ENCODE peak calls at places on chromosomes 16 and 17, in eight cellular contexts. E is activated CD4-positive, CD25-positive, alpha-beta regulatory T cell; H is hepatic stellate cell; W is iPS-NIHi11; Q is NCI-H2081; A is lung; K is activated T-cell treated with anti-CD3 and anti-CD28 coated beads for 1 hour; J is stimulated activated CD8-positive, alpha-beta memory T cell treated with anti-CD3 and anti-CD28 coated beads, Interleukin-12 subunit alpha, Interleukin-12 subunit beta, amount 100 ng/mL, for 4 hours. F is an unnamed sample.

GRCh38 chr16:626787-627457 is 3.9 kb upstream of the WFIKKN1 start:
- DNase-seq in Q (no peak), J (no peak), K (no peak), E (no peak), H (peak), W (no peak), A (peak), F (peak)

GRCh38 chr17:46841561-46842379 is 9.6 kb upstream of the WNT9B start:
- DNase-seq in K (no peak), J (no peak), W (peak), H (no peak), Q (no peak), E (no peak), A (no peak), F (peak)

GRCh38 chr17:76831316-76831715 is 36.9 kb upstream of the MGAT5B start:
- DNase-seq in A (no peak), J (no peak), E (no peak), K (no peak), H (no peak), Q (peak), W (no peak), F (no peak)

GRCh38 chr17:39663340-39663687 is 1.8 kb upstream of the TCAP start:
- DNase-seq in H (no peak), A (no peak), J (no peak), W (peak), Q (no peak), K (no peak), E (no peak), F (no peak)

GRCh38 chr17:63634163-63634562 is 11.9 kb downstream of the MAP3K3 start:
- DNase-seq in E (no peak), Q (no peak), A (no peak), K (no peak), W (no peak), J (no peak), H (no peak), F (no peak)

GRCh38 chr17:81398170-81398854 is 3.1 kb downstream of the BAHCC1 start:
- DNase-seq in A (no peak), Q (no peak), E (no peak), K (no peak), J (no peak), H (peak), W (no peak), F (no peak)

GRCh38 chr17:43360376-43360738 is 38.4 kb upstream of the ARL4D start:
- DNase-seq in K (peak), W (no peak), J (peak), Q (peak), H (peak), A (no peak), E (no peak), F (peak)

GRCh38 chr16:48517493-48517892 is 92.5 kb downstream of the N4BP1 start:
- DNase-seq in Q (no peak), W (no peak), E (no peak), H (no peak), A (no peak), K (no peak), J (no peak), F (no peak)

GRCh38 chr16:19884611-19885455 is at the start of gene GPRC5B:
- DNase-seq in H (peak), A (no peak), E (peak), Q (peak), W (peak), K (peak), J (peak), F (peak)

GRCh38 chr16:50425648-50426047 is 56.9 kb upstream of the BRD7 start:
- DNase-seq in E (no peak), Q (no peak), A (no peak), W (no peak), K (no peak), H (no peak), J (no peak), F (no peak)

GRCh38 chr16:11632455-11632921 is 35.8 kb upstream of the SNN start:
- DNase-seq in H (peak), E (no peak), A (no peak), W (no peak), J (no peak), K (no peak), Q (no peak), F (peak)

GRCh38 chr16:7765079-7765550 is 432.5 kb downstream of the RBFOX1 start:
- DNase-seq in H (no peak), Q (no peak), W (peak), J (no peak), E (no peak), A (no peak), K (no peak), F (no peak)

GRCh38 chr16:27993587-27993986 is 69.9 kb downstream of the GSG1L start:
- DNase-seq in A (no peak), J (no peak), Q (no peak), E (no peak), W (no peak), K (no peak), H (no peak), F (no peak)

GRCh38 chr17:72995008-72995656 is 97.4 kb downstream of the SLC39A11 start:
- DNase-seq in Q (no peak), J (no peak), A (no peak), H (no peak), E (no peak), W (no peak), K (no peak), F (no peak)

GRCh38 chr17:31842416-31843381 is 16.3 kb downstream of the COPRS start:
- DNase-seq in J (peak), Q (peak), A (peak), H (peak), W (peak), K (peak), E (peak), F (peak)

GRCh38 chr17:54813896-54814295 is 86.8 kb upstream of the TOM1L1 start:
- DNase-seq in W (no peak), H (no peak), Q (no peak), E (no peak), K (no peak), A (no peak), J (no peak), F (no peak)

GRCh38 chr17:56595831-56596740 is 2.6 kb downstream of the NOG start:
- DNase-seq in A (no peak), J (no peak), H (no peak), K (no peak), E (no peak), Q (no peak), W (peak), F (peak)

GRCh38 chr17:7260601-7261376 is 1.5 kb downstream of the CLDN7 start:
- DNase-seq in K (no peak), A (peak), W (peak), J (peak), H (peak), E (no peak), Q (peak), F (peak)

GRCh38 chr17:63361182-63361581 is 84.9 kb downstream of the CYB561 start:
- DNase-seq in J (no peak), K (no peak), H (no peak), Q (no peak), W (no peak), E (no peak), A (no peak), F (no peak)

GRCh38 chr17:20053343-20053964 is 44.3 kb downstream of the SPECC1 start:
- DNase-seq in K (no peak), E (no peak), Q (no peak), J (no peak), H (no peak), A (no peak), W (no peak), F (no peak)

GRCh38 chr17:17289091-17289490 is 8.0 kb upstream of the COPS3 start:
- DNase-seq in H (no peak), J (no peak), A (no peak), K (no peak), W (no peak), Q (no peak), E (no peak), F (no peak)

GRCh38 chr16:75534560-75535205 is 1.2 kb downstream of the CHST5 start:
- DNase-seq in J (no peak), K (no peak), A (no peak), Q (no peak), E (no peak), W (no peak), H (no peak), F (no peak)

GRCh38 chr17:13843862-13844640 is 225.3 kb upstream of the COX10 start:
- DNase-seq in W (no peak), K (no peak), J (no peak), A (no peak), Q (no peak), H (no peak), E (no peak), F (no peak)

GRCh38 chr17:45334231-45334630 is 17.4 kb upstream of the MAP3K14 start:
- DNase-seq in Q (peak), A (no peak), J (no peak), H (no peak), W (peak), K (no peak), E (no peak), F (no peak)

GRCh38 chr17:3569534-3570137 is 12.0 kb upstream of the TRPV3 start:
- DNase-seq in K (no peak), A (no peak), H (no peak), J (no peak), Q (no peak), W (no peak), E (no peak), F (no peak)

GRCh38 chr16:53456625-53457024 is 22.4 kb downstream of the RBL2 start:
- DNase-seq in J (no peak), H (no peak), K (no peak), W (no peak), E (no peak), A (no peak), Q (no peak), F (no peak)

GRCh38 chr17:78107457-78107856 is 21.1 kb downstream of the TMC6 start:
- DNase-seq in E (no peak), Q (no peak), K (no peak), H (no peak), A (no peak), J (no peak), W (no peak), F (peak)

GRCh38 chr16:77820340-77820739 is 32.0 kb downstream of the VAT1L start:
- DNase-seq in H (no peak), E (no peak), K (no peak), J (no peak), Q (no peak), W (no peak), A (no peak), F (no peak)

GRCh38 chr16:10859650-10860049 is 17.4 kb upstream of the CIITA start:
- DNase-seq in E (no peak), H (no peak), Q (no peak), J (no peak), K (no peak), W (no peak), A (no peak), F (no peak)

GRCh38 chr16:31216552-31217530 is at the start of gene PYDC1:
- DNase-seq in J (no peak), A (no peak), E (no peak), Q (no peak), W (peak), K (no peak), H (no peak), F (no peak)

GRCh38 chr17:18185391-18185790 is 1.8 kb downstream of the ALKBH5 start:
- DNase-seq in W (no peak), Q (no peak), H (peak), J (no peak), E (no peak), K (no peak), A (no peak), F (peak)

GRCh38 chr16:88472637-88473205 is 19.6 kb downstream of the ZFPM1 start:
- DNase-seq in J (no peak), E (no peak), Q (no peak), H (no peak), W (no peak), A (no peak), K (no peak), F (no peak)

F was measured in AG08396.